ENCODE peak calls at places on chromosomes 3 and 15, in five cellular contexts. T is IMR-90, X is GM23338, Z is gastrocnemius medialis, J is breast epithelium. H is an unnamed sample.
A peak's percentile ranks its signal among the peaks of the same experiment; 100 is the strongest.

GRCh38 chr15:35305906-35306305 is 220.8 kb upstream of the NANOGP8 start:
- DNase-seq in Z (no peak), T (peak; percentile 92), J (no peak), X (no peak), H (peak; percentile 51)

GRCh38 chr3:158434412-158435038 is 136.5 kb upstream of the MLF1 start:
- DNase-seq in T (peak; percentile 60), Z (peak; percentile 34), J (no peak), X (peak; percentile 86), H (peak; percentile 22)

GRCh38 chr15:55255714-55256113 is 33.9 kb downstream of the RAB27A start:
- DNase-seq in T (no peak), J (no peak), X (no peak), Z (no peak), H (no peak)

GRCh38 chr15:91530951-91531582 is 322.4 kb upstream of the SLCO3A1 start:
- DNase-seq in Z (peak; percentile 41), X (no peak), T (no peak), J (peak; percentile 53), H (no peak)

GRCh38 chr3:135871311-135871710 is 94.2 kb upstream of the PPP2R3A start:
- DNase-seq in T (no peak), X (no peak), J (no peak), Z (no peak), H (no peak)

GRCh38 chr15:44550256-44550655 is 13.3 kb downstream of the EIF3J start:
- DNase-seq in X (no peak), J (no peak), Z (no peak), T (peak; percentile 55), H (peak; percentile 43)

GRCh38 chr3:11548721-11549131 is 95.0 kb downstream of the VGLL4 start:
- DNase-seq in J (peak; percentile 37), T (peak; percentile 73), Z (peak; percentile 14), X (no peak), H (peak; percentile 51)

GRCh38 chr15:90957105-90957790 is 2.6 kb downstream of the RCCD1 start:
- DNase-seq in X (peak; percentile 67), T (peak; percentile 39), Z (no peak), J (peak; percentile 51), H (no peak)

GRCh38 chr3:194386066-194386465 is 13.0 kb downstream of the GP5 start:
- DNase-seq in T (no peak), J (no peak), Z (no peak), X (no peak), H (no peak)

GRCh38 chr3:12458901-12459300 is 25.4 kb upstream of the TSEN2 start:
- DNase-seq in Z (no peak), J (no peak), T (no peak), X (peak; percentile 54), H (no peak)

GRCh38 chr3:109023656-109024254 is 70.1 kb upstream of the GUCA1C start:
- DNase-seq in X (peak; percentile 68), T (peak; percentile 47), Z (no peak), J (no peak), H (peak; percentile 14)

GRCh38 chr15:100111103-100112060 is 230.4 kb downstream of the ADAMTS17 start:
- DNase-seq in X (no peak), J (no peak), T (peak; percentile 88), Z (peak; percentile 60), H (peak; percentile 56)

GRCh38 chr3:73467211-73467610 is 157.5 kb downstream of the PDZRN3 start:
- DNase-seq in J (no peak), X (no peak), Z (no peak), T (no peak), H (no peak)

GRCh38 chr3:119891944-119892721 is 110.2 kb downstream of the NR1I2 start:
- DNase-seq in T (peak; percentile 71), J (no peak), Z (peak; percentile 11), X (peak; percentile 88), H (peak; percentile 31)

GRCh38 chr3:189132125-189132744 is 39.5 kb upstream of the TPRG1 start:
- DNase-seq in X (no peak), Z (peak; percentile 43), J (no peak), T (peak; percentile 82), H (peak; percentile 78)

GRCh38 chr3:39166932-39167532 is 13.6 kb upstream of the CSRNP1 start:
- DNase-seq in X (no peak), T (peak; percentile 93), J (no peak), Z (peak; percentile 84), H (no peak)

GRCh38 chr3:47817609-47818008 is 14.7 kb downstream of the DHX30 start:
- DNase-seq in J (no peak), Z (no peak), T (no peak), X (no peak), H (no peak)

GRCh38 chr3:165883866-165884478 is 46.7 kb upstream of the BCHE start:
- DNase-seq in Z (no peak), X (no peak), T (no peak), J (no peak), H (no peak)

GRCh38 chr3:106399773-106400172 is 531.0 kb upstream of the CBLB start:
- DNase-seq in J (no peak), X (no peak), T (no peak), Z (no peak), H (no peak)

GRCh38 chr3:7328339-7328738 is 467.4 kb downstream of the GRM7 start:
- DNase-seq in Z (no peak), X (no peak), J (no peak), T (no peak), H (no peak)

GRCh38 chr15:85583404-85584390 is 203.3 kb downstream of the AKAP13 start:
- DNase-seq in Z (peak; percentile 82), T (peak; percentile 68), J (no peak), X (no peak), H (no peak)

GRCh38 chr3:117398166-117398954 is 688.8 kb downstream of the TUSC7 start:
- DNase-seq in X (peak; percentile 89), J (no peak), T (no peak), Z (no peak), H (no peak)

GRCh38 chr3:52705688-52706686 is at the start of the genes GLT8D1 and SPCS1:
- DNase-seq in J (peak; percentile 78), T (peak; percentile 79), X (peak; percentile 93), Z (peak; percentile 77), H (peak; percentile 47)

GRCh38 chr15:39752991-39753390 is 29.6 kb downstream of the FSIP1 start:
- DNase-seq in T (no peak), X (no peak), Z (no peak), J (no peak), H (no peak)

GRCh38 chr15:45991863-45992262 is 357.0 kb downstream of the SQOR start:
- DNase-seq in T (no peak), J (no peak), Z (no peak), X (no peak), H (no peak)

GRCh38 chr3:111733154-111733553 is 125.9 kb upstream of the PHLDB2 start:
- DNase-seq in X (no peak), Z (no peak), J (no peak), T (no peak), H (no peak)

DNA sequence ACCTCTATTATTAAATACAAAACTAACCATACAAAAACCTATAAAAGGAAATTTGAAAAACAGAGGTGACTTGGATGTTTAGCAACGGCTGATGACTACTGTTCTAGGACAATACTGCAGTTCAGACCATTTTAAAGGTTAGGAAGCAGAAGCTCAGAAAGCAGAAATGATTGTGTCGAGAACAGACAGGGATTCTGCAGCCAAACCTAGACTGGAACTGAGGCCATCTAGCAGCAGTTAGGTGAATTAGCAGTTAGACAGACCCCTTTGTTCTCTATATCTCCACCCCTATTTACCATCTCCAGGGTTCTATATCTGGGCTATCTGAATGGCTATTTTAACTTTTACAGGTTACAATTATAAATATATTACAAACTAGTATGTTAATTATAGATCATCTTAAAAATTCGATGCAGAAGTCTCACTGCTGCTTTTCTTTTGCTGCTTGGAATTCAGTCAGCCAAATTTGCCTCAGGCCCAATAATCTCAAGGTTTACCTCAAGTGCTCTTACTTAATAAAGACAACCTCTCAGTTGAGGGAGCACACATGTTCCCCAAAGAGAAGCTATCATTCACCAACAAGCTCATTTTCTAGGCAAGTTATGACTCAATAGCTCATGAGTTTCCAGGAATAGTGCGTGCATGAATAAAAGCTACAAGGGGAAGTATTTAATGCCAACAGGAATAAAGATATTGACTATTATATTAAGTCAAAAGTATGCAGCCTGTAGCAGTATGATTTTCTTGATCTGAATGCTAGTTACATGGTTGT is 9.3 kb upstream of the IL1RAP start:
- DNase-seq in J (no peak), X (peak; percentile 39), Z (no peak), T (peak; percentile 27), H (no peak)
- TF ChIP-seq CTCF in J (no peak), X (peak; percentile 50), Z (no peak), T (no peak), H (peak; percentile 30)

GRCh38 chr3:186025161-186025560 is 83.7 kb downstream of the ETV5 start:
- DNase-seq in T (peak; percentile 84), Z (no peak), X (no peak), J (no peak), H (no peak)
- H3K4me3 ChIP-seq in T (no peak overlapping the region), Z (no peak overlapping the region), X (no peak overlapping the region), J (no peak overlapping the region), H (no peak overlapping the region)

DNA sequence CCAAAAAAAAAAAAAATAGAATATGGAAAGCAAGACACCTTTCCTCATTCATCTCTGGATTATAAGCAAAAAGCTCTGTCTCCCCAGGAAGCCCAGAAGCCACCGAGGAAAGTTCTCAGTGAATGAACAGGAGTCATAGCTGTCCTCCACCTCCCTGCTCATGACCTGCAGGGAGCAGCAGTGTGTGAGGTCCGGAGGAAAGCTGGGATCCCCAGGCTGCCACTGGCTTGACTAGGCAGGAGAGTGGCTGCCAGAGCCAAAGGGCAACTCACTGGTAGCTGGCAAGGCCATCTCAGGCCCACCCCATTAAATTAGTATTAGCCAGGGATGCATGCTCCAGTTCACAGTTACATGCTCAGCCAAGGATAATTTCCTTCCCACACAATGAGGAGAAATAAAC is 191.6 kb upstream of the STT3B start:
- DNase-seq in Z (no peak), X (peak; percentile 41), J (no peak), T (no peak), H (no peak)
- TF ChIP-seq CTCF in Z (no peak), X (peak; percentile 62), J (no peak), T (no peak), H (peak; percentile 48)

GRCh38 chr15:50879016-50879415 is 29.5 kb upstream of the AP4E1 start:
- DNase-seq in T (no peak), X (no peak), Z (no peak), J (no peak), H (no peak)

GRCh38 chr15:50873935-50874353 is 34.5 kb upstream of the AP4E1 start:
- DNase-seq in J (no peak), X (no peak), Z (no peak), T (no peak), H (no peak)

GRCh38 chr15:50876989-50877360 is 31.5 kb upstream of the AP4E1 start:
- DNase-seq in T (peak; percentile 93), Z (peak; percentile 66), J (peak; percentile 65), X (peak; percentile 94), H (peak; percentile 61)

GRCh38 chr15:50872832-50873231 is 35.7 kb upstream of the AP4E1 start:
- DNase-seq in T (no peak), Z (no peak), J (no peak), X (no peak), H (no peak)

DNA sequence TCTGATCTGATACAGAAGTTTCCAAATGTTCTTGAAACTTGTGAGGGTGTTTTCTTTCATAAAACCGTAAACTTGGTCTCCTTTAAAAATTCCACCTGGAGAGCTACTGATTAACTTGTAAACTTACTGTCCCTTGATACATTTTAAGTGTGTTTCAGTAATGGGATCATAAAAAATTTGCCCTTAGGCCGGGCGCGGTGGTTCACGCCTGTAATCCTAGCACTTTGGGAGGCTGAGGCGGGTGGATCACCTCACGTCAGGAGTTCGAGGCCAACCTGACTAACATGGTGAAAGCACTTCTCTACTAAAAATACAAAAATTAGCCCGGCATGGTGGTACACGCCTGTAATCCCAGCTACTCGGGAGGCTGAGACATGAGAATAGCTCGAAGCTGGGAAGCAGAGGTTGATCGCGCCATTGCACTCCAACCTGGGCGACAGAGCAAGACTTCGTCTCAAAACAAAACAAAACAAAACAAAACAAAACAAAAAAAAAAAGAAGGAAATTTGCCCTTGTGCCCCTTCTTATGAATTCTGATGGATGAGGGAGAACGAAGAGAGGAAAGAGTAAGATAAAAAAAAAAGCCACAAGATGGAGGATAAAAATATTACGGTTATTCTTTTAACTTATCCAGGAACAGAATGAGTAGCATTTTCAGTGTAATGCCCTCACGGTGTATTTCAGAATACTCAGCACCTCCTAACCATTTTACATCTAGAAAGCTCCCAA is 32.1 kb upstream of the AP4E1 start:
- DNase-seq in J (no peak), T (no peak), X (no peak), Z (no peak), H (no peak)
- H3K4me3 ChIP-seq in J (peak overlapping the region; percentile 43), T (peak overlapping the region; percentile 14), X (no peak overlapping the region), Z (peak overlapping the region; percentile 53), H (peak overlapping the region; percentile 37)